ENCODE peak calls at places on chromosome 3, in six cellular contexts. C, I, Q, O, K and P are unnamed samples.

GRCh38 chr3:158330820-158331219 is 220.9 kb downstream of the RSRC1 start:
- DNase-seq in C (no peak), I (no peak), Q (no peak), O (no peak), K (no peak), P (no peak)

GRCh38 chr3:60294181-60294580 is 957.1 kb downstream of the FHIT start:
- DNase-seq in C (no peak), I (no peak), Q (no peak), O (no peak), K (no peak), P (no peak)

GRCh38 chr3:39668420-39668819 is 141.0 kb upstream of the MYRIP start:
- DNase-seq in C (peak), I (no peak), Q (no peak), O (peak), K (peak), P (no peak)

GRCh38 chr3:105752791-105753415 is 115.9 kb downstream of the CBLB start:
- DNase-seq in C (no peak), I (no peak), Q (no peak), O (peak), K (no peak), P (no peak)

GRCh38 chr3:59327324-59327939 is 277.6 kb upstream of the CFAP20DC start:
- DNase-seq in C (no peak), I (no peak), Q (no peak), O (no peak), K (no peak), P (no peak)

GRCh38 chr3:22115581-22115980 is 364.6 kb upstream of the ZNF385D start:
- DNase-seq in C (no peak), I (no peak), Q (no peak), O (no peak), K (no peak), P (no peak)

GRCh38 chr3:52788890-52789745 is 5.5 kb upstream of the ITIH3 start:
- DNase-seq in C (no peak), I (no peak), Q (no peak), O (no peak), K (no peak), P (no peak)

GRCh38 chr3:3798641-3799113 is 554 bp upstream of the LRRN1 start:
- DNase-seq in C (no peak), I (peak), Q (no peak), O (peak), K (no peak), P (no peak)

GRCh38 chr3:175212896-175213295 is 353.8 kb downstream of the NAALADL2 start:
- DNase-seq in C (no peak), I (no peak), Q (no peak), O (no peak), K (no peak), P (no peak)

GRCh38 chr3:9201278-9201677 is 48.2 kb downstream of the SRGAP3 start:
- DNase-seq in C (no peak), I (no peak), Q (no peak), O (peak), K (no peak), P (no peak)

GRCh38 chr3:72991522-72991921 is 5.1 kb upstream of the PPP4R2 start:
- DNase-seq in C (no peak), I (no peak), Q (no peak), O (no peak), K (no peak), P (no peak)

GRCh38 chr3:16104161-16104560 is 70.3 kb upstream of the GALNT15 start:
- DNase-seq in C (no peak), I (no peak), Q (no peak), O (no peak), K (no peak), P (no peak)

GRCh38 chr3:16102187-16102561 is 72.3 kb upstream of the GALNT15 start:
- DNase-seq in C (no peak), I (no peak), Q (no peak), O (no peak), K (no peak), P (no peak)

GRCh38 chr3:16103472-16103871 is 71.0 kb upstream of the GALNT15 start:
- DNase-seq in C (peak), I (no peak), Q (no peak), O (no peak), K (no peak), P (no peak)

GRCh38 chr3:16102905-16103364 is 71.5 kb upstream of the GALNT15 start:
- DNase-seq in C (peak), I (no peak), Q (no peak), O (no peak), K (no peak), P (no peak)

DNA sequence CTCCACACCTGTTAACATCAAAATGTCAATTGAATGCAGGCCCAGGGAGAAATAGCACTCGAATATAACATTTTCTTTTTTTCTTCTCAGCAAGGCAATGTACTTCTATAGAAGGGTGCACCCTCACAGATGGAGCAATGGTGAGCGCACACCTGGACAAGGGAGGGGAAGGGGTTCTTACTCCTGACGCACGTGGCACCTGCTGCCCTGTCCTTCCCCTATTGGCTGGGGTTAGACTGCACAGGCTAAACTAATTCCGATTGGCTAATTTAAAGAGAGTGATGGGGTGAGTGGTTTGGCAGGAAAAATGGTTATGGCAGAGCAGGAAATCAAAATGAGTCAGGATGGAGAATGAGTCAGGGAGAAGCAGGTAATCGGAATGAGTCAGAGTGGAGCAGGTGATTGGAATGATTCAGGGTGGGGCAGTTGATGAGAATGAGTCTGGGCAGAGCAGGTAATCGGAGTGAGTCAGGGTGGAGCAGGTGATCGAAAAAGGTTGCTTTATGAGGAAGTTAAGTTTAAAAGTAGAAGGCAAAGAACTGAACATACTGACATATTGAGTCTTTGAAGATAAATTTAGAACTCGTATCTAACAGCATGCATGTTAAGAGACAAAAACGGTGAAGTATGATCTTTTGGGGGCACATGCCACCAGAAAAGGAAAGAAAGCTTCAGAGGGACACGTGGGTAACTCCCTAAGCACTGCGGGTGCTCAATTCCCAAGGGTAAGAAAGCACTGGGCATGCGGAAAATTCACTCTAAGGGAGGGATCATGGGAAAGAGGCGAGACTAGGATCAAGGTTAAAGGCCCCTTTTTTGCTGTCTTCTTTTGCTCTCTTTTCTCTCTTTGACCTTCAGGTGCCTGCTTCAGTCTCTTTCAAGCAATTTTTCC is 72.9 kb upstream of the GALNT15 start:
- DNase-seq in C (peak), I (peak), Q (no peak), O (no peak), K (no peak), P (no peak)
- TF ChIP-seq GABPA in C (no peak), I (no peak), Q (no peak), O (no peak), K (no peak), P (no peak)

DNA sequence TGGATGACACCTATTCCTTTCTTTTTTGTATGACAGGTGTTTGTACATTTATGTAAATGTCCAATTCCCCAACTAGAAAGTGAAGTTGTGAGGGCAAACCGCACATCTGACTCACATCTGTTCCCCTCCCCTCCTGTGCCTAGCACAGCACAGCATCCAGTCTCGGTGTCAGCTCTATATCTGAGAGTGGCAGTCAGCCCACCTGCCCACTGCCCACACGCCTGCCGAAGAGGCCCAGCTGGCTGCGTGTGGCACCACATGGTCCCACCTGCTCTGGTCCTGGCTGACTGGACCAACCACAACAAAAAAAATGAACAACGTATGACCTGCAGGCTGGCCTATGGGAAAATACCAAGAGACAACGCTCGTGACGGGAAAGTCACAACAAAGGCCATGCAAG is 62.8 kb downstream of the XXYLT1 start:
- DNase-seq in C (no peak), I (no peak), Q (peak), O (no peak), K (no peak), P (no peak)
- TF ChIP-seq POLR2AphosphoS5 in C (no peak), I (no peak), Q (no peak), O (no peak), K (no peak), P (no peak)

DNA sequence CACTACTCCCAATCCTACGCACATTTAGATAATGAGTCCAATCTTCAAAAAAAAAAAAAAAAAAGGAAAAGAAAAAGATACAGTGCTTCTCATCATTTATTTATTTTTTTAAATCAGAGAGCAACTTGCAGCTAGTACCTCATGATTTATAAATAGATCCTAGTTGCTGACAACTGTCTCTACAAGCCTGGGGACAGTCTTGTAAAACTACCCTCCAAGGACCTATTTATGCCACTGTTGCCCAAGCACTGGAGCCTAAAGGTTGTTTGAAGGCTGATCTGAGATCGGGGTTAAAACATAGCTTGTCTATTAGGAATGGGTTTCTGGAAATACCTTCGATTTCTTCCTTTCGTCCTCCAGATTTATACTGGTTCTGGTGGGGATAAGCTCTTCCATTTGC is 14.7 kb downstream of the GABRR3 start:
- DNase-seq in C (no peak), I (no peak), Q (no peak), O (no peak), K (no peak), P (no peak)
- H3K27ac ChIP-seq in C (no peak), I (no peak), Q (no peak), O (no peak), K (no peak), P (no peak)

GRCh38 chr3:122689587-122689986 is 8.9 kb downstream of the PARP14 start:
- DNase-seq in C (peak), I (no peak), Q (no peak), O (no peak), K (no peak), P (no peak)

GRCh38 chr3:122690096-122690495 is 9.5 kb downstream of the PARP14 start:
- DNase-seq in C (no peak), I (no peak), Q (no peak), O (no peak), K (no peak), P (no peak)

GRCh38 chr3:122691195-122691594 is 10.6 kb downstream of the PARP14 start:
- DNase-seq in C (peak), I (no peak), Q (peak), O (no peak), K (no peak), P (no peak)

GRCh38 chr3:122694966-122695365 is 14.3 kb downstream of the PARP14 start:
- DNase-seq in C (no peak), I (no peak), Q (peak), O (no peak), K (no peak), P (no peak)

GRCh38 chr3:122692674-122693073 is 12.0 kb downstream of the PARP14 start:
- DNase-seq in C (peak), I (no peak), Q (no peak), O (no peak), K (no peak), P (no peak)
- TF ChIP-seq GABPA in C (no peak), I (no peak), Q (no peak), O (no peak), K (no peak), P (no peak)

GRCh38 chr3:86991482-86991815 is 500 bp upstream of the VGLL3 start:
- DNase-seq in C (no peak), I (no peak), Q (no peak), O (no peak), K (no peak), P (no peak)

GRCh38 chr3:86988986-86989385 is 2.0 kb downstream of the VGLL3 start:
- DNase-seq in C (no peak), I (no peak), Q (no peak), O (no peak), K (no peak), P (no peak)

GRCh38 chr3:86989611-86990010 is 1.3 kb downstream of the VGLL3 start:
- DNase-seq in C (no peak), I (no peak), Q (no peak), O (no peak), K (no peak), P (no peak)

GRCh38 chr3:86990734-86991481 is at the start of gene VGLL3:
- DNase-seq in C (no peak), I (peak), Q (no peak), O (peak), K (no peak), P (no peak)

GRCh38 chr3:86990171-86990733 is 697 bp downstream of the VGLL3 start:
- DNase-seq in C (no peak), I (peak), Q (no peak), O (peak), K (no peak), P (no peak)
- TF ChIP-seq POLR2AphosphoS5 in C (no peak), I (no peak), Q (no peak), O (no peak), K (no peak), P (no peak)

DNA sequence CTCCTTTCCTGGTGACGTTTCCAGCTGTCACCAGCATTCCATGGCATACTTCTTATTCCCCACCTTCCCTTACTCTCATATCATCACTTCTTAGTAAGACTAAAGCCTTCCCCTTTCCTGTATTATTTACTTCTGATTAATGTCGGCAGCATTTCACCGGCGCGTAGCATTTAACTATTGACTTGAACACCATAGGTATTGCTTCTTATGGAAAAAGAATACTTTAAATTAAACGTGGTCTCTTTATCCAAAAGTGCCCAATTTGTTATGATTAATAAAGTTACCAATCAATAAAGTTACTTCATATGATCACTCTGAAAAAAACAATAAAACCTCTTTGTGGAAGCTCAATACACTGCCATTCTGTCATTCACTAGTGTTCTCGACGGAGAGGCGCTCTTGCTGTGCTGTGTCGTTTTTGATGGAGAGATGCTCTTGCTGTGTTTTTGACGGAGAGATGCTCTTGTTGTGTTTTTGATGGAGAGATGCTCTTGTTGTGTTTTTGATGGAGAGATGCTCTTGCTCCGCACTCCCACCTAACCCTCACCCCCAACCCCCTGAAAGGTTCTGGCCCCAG is 165.0 kb downstream of the XXYLT1 start:
- DNase-seq in C (no peak), I (no peak), Q (no peak), O (no peak), K (no peak), P (no peak)
- H3K27ac ChIP-seq in C (no peak), I (no peak), Q (no peak), O (no peak), K (no peak), P (no peak)

DNA sequence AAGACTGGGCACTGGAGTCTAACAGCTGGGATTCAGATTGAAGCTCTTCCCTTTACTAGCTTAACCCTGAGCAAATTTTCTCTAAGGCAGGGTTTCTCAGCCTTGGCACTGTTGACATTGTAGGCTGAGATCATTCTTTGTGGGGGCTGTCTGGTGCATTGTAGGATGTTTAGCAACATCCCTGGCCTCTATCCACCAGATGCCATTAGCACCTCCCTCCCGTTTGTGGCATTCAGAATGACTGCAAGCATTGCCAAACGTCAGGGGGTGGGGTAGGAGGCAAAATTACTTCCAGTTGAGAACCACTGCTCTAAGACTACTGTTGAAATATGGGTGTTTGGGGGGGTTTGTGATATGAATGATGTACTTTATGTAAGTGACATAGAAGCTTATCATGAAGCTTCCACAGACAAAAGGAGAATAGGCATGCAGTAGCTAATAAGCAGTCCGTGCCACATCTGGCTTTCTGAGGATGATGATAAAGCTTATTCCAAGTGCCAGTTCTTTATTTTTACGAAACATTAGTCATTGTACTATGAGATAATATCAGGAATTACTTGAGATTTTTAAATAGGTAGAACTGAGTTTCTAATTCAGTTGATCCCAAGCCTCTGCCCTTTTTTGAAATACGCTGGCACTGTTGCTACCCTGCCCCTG is 39.3 kb downstream of the NKIRAS1 start:
- DNase-seq in C (peak), I (no peak), Q (no peak), O (no peak), K (no peak), P (peak)
- TF ChIP-seq GABPA in C (no peak), I (no peak), Q (no peak), O (no peak), K (no peak), P (no peak)

DNA sequence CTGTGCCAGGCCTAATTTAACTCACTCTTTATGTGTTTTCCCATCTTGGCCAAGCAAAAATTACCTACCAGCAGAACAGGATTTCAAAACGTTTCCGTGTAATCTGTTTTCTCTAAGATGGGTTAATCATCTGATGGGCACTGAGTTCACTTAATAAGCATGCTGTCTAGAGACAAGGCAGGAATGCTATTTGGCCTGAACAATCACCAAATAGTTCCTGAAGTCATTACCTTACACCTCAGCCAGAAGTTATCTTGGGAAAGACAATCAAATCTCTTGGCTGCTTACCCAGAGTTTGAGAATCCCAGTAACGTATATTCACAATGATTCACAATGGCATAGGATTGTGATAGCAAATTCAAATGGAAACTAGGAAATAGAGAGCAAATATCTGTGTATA is 779.1 kb downstream of the CADM2 start:
- DNase-seq in C (no peak), I (no peak), Q (no peak), O (no peak), K (no peak), P (no peak)
- TF ChIP-seq POLR2AphosphoS5 in C (no peak), I (no peak), Q (no peak), O (no peak), K (no peak), P (no peak)